ENCODE peak calls at places on chromosome 6, in eight cellular contexts. C, B, T, G, L, J, F and U are unnamed samples.

GRCh38 chr6:40720375-40720748 is 133.2 kb upstream of the LRFN2 start:
- DNase-seq in F (no peak), G (no peak), T (no peak), B (no peak), J (no peak), C (no peak), L (no peak), U (no peak)

GRCh38 chr6:144809120-144809519 is 524.0 kb downstream of the UTRN start:
- DNase-seq in C (no peak), G (no peak), L (peak; percentile 84), B (peak; percentile 48), F (no peak), J (no peak), T (peak; percentile 73), U (peak; percentile 26)

GRCh38 chr6:53500095-53500494 is 44.8 kb downstream of the GCLC start:
- DNase-seq in J (no peak), G (no peak), B (no peak), T (no peak), F (no peak), L (no peak), C (no peak), U (no peak)

GRCh38 chr6:135604035-135604865 is 106.7 kb upstream of the AHI1 start:
- DNase-seq in T (no peak), F (no peak), G (no peak), C (no peak), J (no peak), L (no peak), B (no peak), U (no peak)

GRCh38 chr6:152146385-152146784 is 338.9 kb downstream of the ESR1 start:
- DNase-seq in L (peak; percentile 52), J (peak; percentile 79), C (no peak), B (peak; percentile 66), G (no peak), T (no peak), F (no peak), U (no peak)

GRCh38 chr6:158387036-158387435 is 74.8 kb downstream of the TULP4 start:
- DNase-seq in F (no peak), L (no peak), J (no peak), T (no peak), B (no peak), C (no peak), G (peak; percentile 6), U (no peak)

GRCh38 chr6:86502522-86502921 is 434.8 kb upstream of the HTR1E start:
- DNase-seq in G (no peak), L (no peak), C (no peak), J (no peak), F (no peak), T (no peak), B (no peak), U (no peak)

GRCh38 chr6:1841131-1841530 is 231.4 kb downstream of the FOXC1 start:
- DNase-seq in C (no peak), T (no peak), B (no peak), F (no peak), G (no peak), L (no peak), J (no peak), U (no peak)

GRCh38 chr6:100664274-100665040 is 199.7 kb upstream of the SIM1 start:
- DNase-seq in T (peak; percentile 51), G (no peak), C (no peak), B (no peak), F (no peak), J (peak; percentile 60), L (peak; percentile 36), U (peak; percentile 28)

GRCh38 chr6:43990627-43991619 is 136.3 kb downstream of the MRPL14 start:
- DNase-seq in B (no peak), T (no peak), C (no peak), L (peak; percentile 90), F (no peak), J (peak; percentile 75), G (no peak), U (peak; percentile 82)

GRCh38 chr6:134111062-134111677 is 58.7 kb upstream of the SLC2A12 start:
- DNase-seq in T (peak; percentile 76), B (peak; percentile 14), J (peak; percentile 52), F (peak; percentile 62), L (peak; percentile 81), C (peak; percentile 25), G (peak; percentile 53), U (peak; percentile 50)

GRCh38 chr6:5515200-5515599 is 253.9 kb downstream of the FARS2 start:
- DNase-seq in L (no peak), T (no peak), G (no peak), J (no peak), C (no peak), B (no peak), F (no peak), U (no peak)

GRCh38 chr6:113693866-113694265 is 163.3 kb upstream of the MARCKS start:
- DNase-seq in G (peak; percentile 14), C (no peak), T (peak; percentile 80), J (no peak), L (no peak), F (no peak), B (no peak), U (no peak)

GRCh38 chr6:53811082-53811481 is 16.3 kb downstream of the LRRC1 start:
- DNase-seq in J (no peak), G (no peak), F (no peak), B (no peak), C (no peak), T (peak; percentile 97), L (peak; percentile 95), U (peak; percentile 54)

GRCh38 chr6:107578642-107579332 is 88.9 kb downstream of the SOBP start:
- DNase-seq in L (no peak), B (no peak), T (no peak), G (no peak), C (no peak), J (no peak), F (peak; percentile 43), U (no peak)

GRCh38 chr6:82691997-82692396 is 328.4 kb downstream of the TPBG start:
- DNase-seq in L (peak; percentile 3), F (no peak), B (no peak), T (no peak), G (no peak), C (no peak), J (no peak), U (no peak)

GRCh38 chr6:33696538-33697518 is 14.7 kb downstream of the UQCC2 start:
- DNase-seq in B (no peak), G (no peak), J (peak; percentile 82), C (no peak), T (no peak), L (peak; percentile 21), F (peak; percentile 54), U (peak; percentile 53)

GRCh38 chr6:122416825-122417224 is 17.4 kb downstream of the HSF2 start:
- DNase-seq in B (no peak), T (no peak), J (no peak), F (no peak), G (no peak), C (no peak), L (no peak), U (no peak)

GRCh38 chr6:54655162-54655561 is 191.4 kb upstream of the FAM83B start:
- DNase-seq in B (no peak), L (peak; percentile 25), F (no peak), J (no peak), G (no peak), C (no peak), T (peak; percentile 49), U (peak; percentile 37)

GRCh38 chr6:90676516-90676915 is 89.6 kb upstream of the MAP3K7 start:
- DNase-seq in J (no peak), G (no peak), F (no peak), T (no peak), L (no peak), B (no peak), C (no peak), U (no peak)

GRCh38 chr6:2244261-2245102 is 923 bp downstream of the GMDS start:
- DNase-seq in J (no peak), C (no peak), F (no peak), T (peak; percentile 26), G (peak; percentile 7), L (peak; percentile 51), B (no peak), U (no peak)

GRCh38 chr6:17311595-17312311 is 30.6 kb downstream of the RBM24 start:
- DNase-seq in C (no peak), T (peak; percentile 11), J (peak; percentile 47), B (no peak), L (peak; percentile 40), F (no peak), G (peak; percentile 18), U (peak; percentile 88)

GRCh38 chr6:146224988-146225387 is 196.1 kb downstream of the GRM1 start:
- DNase-seq in F (no peak), C (no peak), L (no peak), B (no peak), T (no peak), G (no peak), J (no peak), U (no peak)

GRCh38 chr6:154343473-154344308 is 12.9 kb downstream of the IPCEF1 start:
- DNase-seq in T (peak; percentile 86), F (no peak), C (no peak), G (no peak), J (peak; percentile 59), B (no peak), L (peak; percentile 65), U (peak; percentile 67)

GRCh38 chr6:44060622-44061374 is 66.5 kb downstream of the MRPL14 start:
- DNase-seq in C (no peak), J (no peak), B (no peak), G (no peak), F (no peak), L (no peak), T (peak; percentile 69), U (no peak)

GRCh38 chr6:53464942-53465460 is 79.9 kb downstream of the GCLC start:
- DNase-seq in J (no peak), C (no peak), B (no peak), F (no peak), L (peak; percentile 51), T (peak; percentile 17), G (no peak), U (no peak)